ENCODE peak calls at places on chromosomes 16 and 17, in nine cellular contexts. B, D, E, O, Q, R, K, Z and G are unnamed samples.

GRCh38 chr16:84061236-84061830 is 18.7 kb upstream of the SLC38A8 start:
- DNase-seq in Q (peak), Z (no peak), R (no peak), E (no peak), O (no peak), B (no peak), D (no peak), K (no peak), G (no peak)

GRCh38 chr17:81245024-81245664 is 6.0 kb downstream of the NDUFAF8 start:
- DNase-seq in E (no peak), D (no peak), K (no peak), R (no peak), B (no peak), Q (no peak), Z (no peak), O (no peak), G (no peak)

GRCh38 chr17:511001-511690 is 158.5 kb upstream of the RPH3AL start:
- DNase-seq in Z (peak), E (peak), K (no peak), R (no peak), B (no peak), Q (no peak), D (no peak), O (no peak), G (peak)

GRCh38 chr17:63086483-63087185 is 120.6 kb downstream of the TANC2 start:
- DNase-seq in O (no peak), K (no peak), B (no peak), Z (no peak), E (peak), Q (no peak), D (no peak), R (no peak), G (no peak)

GRCh38 chr16:72847187-72848044 is 200.5 kb downstream of the ZFHX3 start:
- DNase-seq in R (peak), D (no peak), O (peak), Q (peak), K (no peak), Z (no peak), B (peak), E (peak), G (peak)

GRCh38 chr16:56667581-56668571 is at the start of gene MT1G:
- DNase-seq in O (peak), Z (no peak), D (no peak), B (peak), Q (peak), R (peak), E (no peak), K (no peak), G (peak)

GRCh38 chr17:33523577-33523981 is 230.5 kb upstream of the ASIC2 start:
- DNase-seq in E (no peak), D (no peak), R (peak), B (no peak), K (no peak), O (no peak), Z (no peak), Q (peak), G (peak)

GRCh38 chr17:6502871-6503509 is 53.4 kb downstream of the PITPNM3 start:
- DNase-seq in E (no peak), Q (peak), D (no peak), O (no peak), B (no peak), K (no peak), Z (no peak), R (no peak), G (no peak)

GRCh38 chr17:71260366-71260765 is 860.5 kb upstream of the SOX9 start:
- DNase-seq in D (no peak), Z (peak), B (no peak), E (peak), Q (no peak), K (no peak), R (no peak), O (no peak), G (peak)

GRCh38 chr17:2709173-2709661 is 2.3 kb downstream of the CLUH start:
- DNase-seq in D (no peak), B (no peak), O (peak), K (no peak), Z (no peak), E (peak), R (peak), Q (peak), G (peak)

GRCh38 chr16:2740476-2740875 is 12.0 kb upstream of the SRRM2 start:
- DNase-seq in Q (no peak), K (no peak), O (no peak), Z (no peak), E (no peak), R (no peak), B (no peak), D (no peak), G (no peak)

GRCh38 chr16:20181386-20181785 is 107.7 kb upstream of the GPR139 start:
- DNase-seq in K (no peak), O (no peak), B (no peak), Z (no peak), Q (no peak), D (no peak), E (no peak), R (no peak), G (no peak)

GRCh38 chr16:88561485-88562369 is 8.5 kb upstream of the ZC3H18 start:
- DNase-seq in E (peak), B (no peak), D (peak), K (no peak), R (peak), Q (peak), Z (no peak), O (peak), G (peak)

DNA sequence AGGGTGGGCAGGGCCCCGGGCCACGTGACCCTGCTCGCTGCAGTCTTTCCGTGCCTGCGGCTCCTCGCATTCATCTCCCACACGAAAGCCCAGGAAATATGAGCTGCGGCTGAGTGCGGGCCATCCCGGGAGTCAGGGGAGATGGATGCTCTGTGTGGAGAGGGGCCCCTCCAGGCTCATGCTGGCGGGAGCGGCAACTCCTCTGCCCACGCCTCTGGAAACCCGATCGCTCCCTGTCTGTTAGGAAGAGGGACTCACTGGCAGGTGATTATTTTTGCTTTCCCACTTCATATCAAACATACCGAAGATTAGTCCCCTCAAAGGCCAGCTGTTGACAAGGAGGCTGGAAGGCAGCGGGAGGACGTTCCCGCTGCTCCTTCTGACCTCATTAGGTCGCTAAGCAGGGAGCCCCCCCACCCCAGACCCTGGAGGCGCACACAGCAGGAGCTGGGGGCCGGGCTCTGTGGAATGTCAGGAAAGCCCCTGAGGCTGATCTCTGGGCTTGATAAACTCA is 228.5 kb downstream of the FOXL1 start:
- DNase-seq in O (peak), B (no peak), K (no peak), E (no peak), Z (no peak), Q (peak), R (no peak), D (no peak), G (peak)
- H3K4me3 ChIP-seq in O (peak), B (no peak), K (no peak), E (no peak), Z (no peak), Q (no peak), R (no peak), D (no peak), G (no peak)

DNA sequence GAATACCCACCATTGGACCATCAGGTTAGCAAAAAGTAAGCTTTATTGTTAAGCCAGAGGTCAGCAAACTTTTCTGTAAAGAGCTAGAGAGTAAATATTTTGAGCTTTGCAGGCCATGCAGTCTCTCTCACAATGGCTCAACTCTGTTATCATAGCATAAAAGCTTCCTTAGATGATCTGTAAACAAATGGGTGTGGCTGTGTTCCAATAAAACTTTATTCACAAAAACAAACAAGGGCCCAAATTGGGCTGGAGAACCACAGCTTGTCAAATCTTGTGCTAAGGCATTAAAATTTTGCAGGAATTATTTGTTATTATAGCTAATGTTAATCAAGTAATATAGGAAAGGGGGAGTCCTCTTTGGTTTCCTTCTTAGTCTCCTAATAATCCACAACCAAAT is 153.6 kb downstream of the GRIN2A start:
- DNase-seq in B (no peak), K (no peak), D (no peak), Z (no peak), E (no peak), R (no peak), O (no peak), Q (no peak), G (no peak)
- TF ChIP-seq CTCF in B (no peak), K (no peak), D (no peak), Z (no peak), E (no peak), R (no peak), O (no peak), Q (no peak), G (no peak)

GRCh38 chr17:61314368-61315078 is 85.1 kb upstream of the TBX2 start:
- DNase-seq in K (peak), B (peak), Q (no peak), E (peak), Z (no peak), D (no peak), O (no peak), R (no peak), G (peak)
- H3K4me3 ChIP-seq in K (peak), B (no peak), Q (no peak), E (no peak), Z (no peak), D (no peak), O (no peak), R (no peak), G (no peak)

GRCh38 chr17:13576661-13577526 is 24.8 kb downstream of the HS3ST3A1 start:
- DNase-seq in B (no peak), Z (no peak), Q (no peak), E (no peak), K (no peak), R (peak), O (no peak), D (peak), G (no peak)
- TF ChIP-seq CTCF in B (no peak), Z (peak), Q (no peak), E (no peak), K (no peak), R (no peak), O (peak), D (peak), G (no peak)

DNA sequence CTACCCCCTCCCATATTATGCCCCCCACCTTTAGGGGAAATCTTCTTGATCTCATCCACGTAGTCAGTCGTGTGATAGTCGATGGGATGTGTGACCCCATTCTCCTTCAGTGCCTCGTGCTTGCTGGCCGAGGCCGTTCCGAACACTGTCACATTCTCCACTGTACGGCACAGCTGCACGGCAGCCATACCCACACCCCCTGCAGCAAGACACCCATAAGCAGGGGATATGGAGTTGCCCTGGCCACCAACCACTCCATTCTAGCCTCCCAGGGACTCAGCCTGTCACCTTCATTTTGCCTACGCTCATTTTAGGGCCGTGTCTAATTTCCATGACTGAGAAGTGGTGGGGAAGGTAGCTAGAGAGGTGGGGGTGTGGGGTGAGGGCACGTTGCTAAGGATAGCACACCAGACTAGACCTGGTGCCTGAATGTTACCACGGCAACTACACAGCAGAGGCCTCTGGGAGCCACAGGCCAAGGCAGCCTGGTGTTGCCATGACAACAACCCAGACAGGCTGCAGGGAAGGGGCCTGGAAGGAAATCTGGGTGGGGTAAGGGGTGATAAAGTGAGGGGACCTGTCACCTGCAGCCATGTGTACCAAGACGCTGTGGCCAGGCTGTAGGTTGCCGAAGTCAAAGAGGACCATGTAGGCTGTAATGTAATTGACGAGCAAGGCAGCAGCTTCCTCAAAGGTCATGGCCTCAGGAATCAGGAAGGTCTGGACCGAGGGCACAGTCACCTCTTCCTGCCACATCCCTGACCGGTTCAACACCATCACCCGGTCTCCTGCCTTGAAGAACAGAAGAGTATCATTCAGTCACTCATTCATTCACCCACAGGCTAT is 4.0 kb downstream of the VAT1 start:
- DNase-seq in K (no peak), D (no peak), R (peak), Q (no peak), E (no peak), O (peak), Z (no peak), B (no peak), G (no peak)
- H3K4me3 ChIP-seq in K (no peak), D (no peak), R (peak), Q (no peak), E (no peak), O (no peak), Z (no peak), B (no peak), G (no peak)

GRCh38 chr17:78449983-78450382 is 71.5 kb downstream of the PGS1 start:
- DNase-seq in D (no peak), Z (no peak), O (no peak), E (no peak), K (no peak), R (no peak), Q (no peak), B (no peak), G (no peak)

GRCh38 chr17:78444392-78444791 is 65.9 kb downstream of the PGS1 start:
- DNase-seq in D (no peak), E (no peak), Q (no peak), O (no peak), K (no peak), Z (no peak), B (no peak), R (no peak), G (no peak)

GRCh38 chr17:78446833-78447232 is 68.4 kb downstream of the PGS1 start:
- DNase-seq in B (no peak), O (no peak), Q (no peak), E (no peak), D (no peak), K (no peak), R (no peak), Z (no peak), G (no peak)

GRCh38 chr17:78450696-78451344 is 72.4 kb downstream of the PGS1 start:
- DNase-seq in B (no peak), D (no peak), O (peak), Z (no peak), E (no peak), Q (no peak), K (no peak), R (peak), G (no peak)

DNA sequence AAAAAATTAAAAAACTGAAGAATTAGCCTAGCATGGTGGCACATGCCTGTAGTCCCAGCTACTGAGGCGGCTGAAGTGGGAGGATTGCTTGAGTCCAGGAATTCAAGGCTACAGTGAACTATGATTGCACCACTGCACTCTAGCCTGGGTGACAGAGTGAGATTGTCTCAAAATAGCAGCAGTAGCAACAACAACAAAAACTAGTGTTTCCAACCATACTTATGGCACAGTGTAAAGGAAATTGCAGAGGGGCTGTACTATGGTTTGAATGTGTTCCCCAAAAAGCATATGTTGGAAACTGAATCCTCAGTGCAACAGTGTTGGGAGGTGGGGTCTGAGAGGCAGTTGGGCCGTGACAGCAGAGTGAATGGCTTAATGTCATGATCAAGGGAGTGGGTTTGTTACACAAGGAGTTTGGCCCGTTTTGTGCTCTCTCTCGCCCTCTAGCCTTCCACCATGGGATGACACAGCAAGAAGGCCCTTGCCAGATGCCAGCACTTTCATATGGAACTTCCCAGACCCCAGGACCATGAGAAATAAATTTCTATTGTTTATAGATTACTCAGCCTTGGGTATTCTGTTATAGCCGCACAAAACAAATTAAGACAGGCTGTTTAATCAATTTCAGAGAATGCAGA is 70.0 kb downstream of the PGS1 start:
- DNase-seq in B (no peak), E (no peak), O (peak), K (no peak), D (no peak), R (peak), Z (no peak), Q (no peak), G (no peak)
- TF ChIP-seq CTCF in B (no peak), E (peak), O (peak), K (no peak), D (no peak), R (peak), Z (no peak), Q (no peak), G (peak)

DNA sequence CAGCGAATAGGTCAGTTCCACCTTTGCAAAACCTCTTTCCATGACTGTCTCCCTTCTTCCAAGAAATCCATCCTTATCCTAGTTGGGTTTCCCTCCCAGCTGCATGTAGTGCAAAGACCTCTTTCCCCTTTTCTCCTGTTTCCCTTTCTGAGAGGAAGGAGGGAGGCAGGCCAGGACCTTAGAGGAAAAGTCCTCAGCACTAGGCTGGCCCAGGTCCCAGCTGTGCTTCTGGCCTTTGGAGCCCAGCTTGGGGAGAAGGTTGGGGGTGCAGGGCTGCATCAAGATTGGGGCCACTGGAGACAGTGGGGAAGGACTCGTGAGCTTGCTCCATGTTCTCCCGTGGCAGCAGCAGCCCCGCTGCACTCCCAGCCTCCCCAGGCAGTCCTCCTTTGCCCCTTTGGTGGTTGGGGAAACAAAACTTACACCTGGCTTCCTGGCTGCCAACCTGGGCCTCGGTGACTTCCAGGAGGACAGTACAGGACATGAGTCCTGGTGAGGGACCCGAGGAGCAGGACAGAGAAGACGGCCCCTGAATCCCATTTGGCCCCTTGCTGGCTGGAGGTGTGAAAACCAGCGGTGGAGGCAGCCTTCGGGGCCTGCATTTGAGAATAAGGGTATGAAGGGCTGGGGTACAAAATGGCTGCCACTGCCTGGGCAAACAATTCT is 480 bp downstream of the HEXIM2 start:
- DNase-seq in E (no peak), K (no peak), Z (no peak), D (no peak), B (no peak), Q (peak), R (no peak), O (no peak), G (no peak)
- H3K4me3 ChIP-seq in E (peak), K (peak), Z (peak), D (peak), B (peak), Q (no peak), R (peak), O (peak), G (peak)

GRCh38 chr17:78182504-78182903 is 4.3 kb downstream of the TK1 start:
- DNase-seq in O (no peak), K (no peak), R (no peak), Q (no peak), Z (no peak), E (no peak), D (no peak), B (no peak), G (no peak)

GRCh38 chr17:78179372-78179771 is 7.5 kb downstream of the TK1 start:
- DNase-seq in Z (peak), E (peak), R (peak), K (peak), B (peak), D (no peak), O (no peak), Q (no peak), G (peak)

GRCh38 chr17:78180508-78180907 is 6.3 kb downstream of the TK1 start:
- DNase-seq in E (no peak), K (no peak), Q (no peak), R (no peak), Z (no peak), D (no peak), B (no peak), O (no peak), G (no peak)

GRCh38 chr17:78176548-78177025 is 8.2 kb downstream of the SYNGR2 start:
- DNase-seq in B (peak), O (peak), R (peak), E (peak), K (no peak), Q (peak), D (no peak), Z (no peak), G (no peak)

DNA sequence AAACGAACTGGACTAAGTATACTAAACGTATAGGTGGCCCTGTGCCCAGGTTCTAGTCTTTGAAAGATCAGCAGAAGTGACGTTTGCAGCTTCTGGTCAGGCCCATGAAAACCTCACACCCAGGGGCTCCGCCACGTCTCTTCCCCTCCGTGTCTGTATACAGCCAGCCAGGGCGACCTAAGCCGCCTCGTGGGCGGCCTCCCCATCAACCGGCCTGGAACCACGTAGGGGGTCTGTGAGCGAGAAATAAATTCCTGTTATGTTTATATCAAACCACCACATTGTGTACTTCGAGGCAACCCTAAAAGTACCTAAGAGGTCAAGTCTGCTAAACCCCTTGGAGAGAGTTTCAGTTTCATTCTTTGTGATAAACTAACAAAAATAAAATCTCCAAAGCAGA is 6.8 kb downstream of the TK1 start:
- DNase-seq in E (no peak), K (no peak), Q (no peak), O (no peak), B (no peak), R (no peak), Z (no peak), D (no peak), G (no peak)
- TF ChIP-seq CTCF in E (no peak), K (no peak), Q (no peak), O (no peak), B (no peak), R (no peak), Z (no peak), D (no peak), G (no peak)